ENCODE peak calls at places on chromosomes 2 and 18, in nine cellular contexts. X is A549, Z is GM12878, C is HCT116, U is HepG2, M is K562, G is GM23338, R is SK-N-SH, Q is Panc1. A is an unnamed sample.

GRCh38 chr18:4433762-4434161 is 21.3 kb downstream of the DLGAP1 start:
- DNase-seq in X (no peak), Z (no peak), C (no peak), U (no peak), M (no peak), G (peak), R (no peak), Q (no peak), A (no peak)

GRCh38 chr2:2574401-2575184 is 243.5 kb upstream of the MYT1L start:
- DNase-seq in X (no peak), Z (no peak), C (no peak), U (no peak), M (no peak), G (no peak), R (no peak), Q (no peak), A (no peak)

GRCh38 chr2:38981670-38982357 is 92.1 kb downstream of the ARHGEF33 start:
- DNase-seq in X (no peak), Z (no peak), C (no peak), U (peak), M (no peak), G (no peak), R (no peak), Q (no peak), A (no peak)

GRCh38 chr2:172560721-172561120 is 4.8 kb downstream of the PDK1 start:
- DNase-seq in X (no peak), Z (no peak), C (no peak), U (no peak), M (no peak), G (no peak), R (no peak), Q (no peak), A (no peak)

GRCh38 chr2:181104512-181105121 is 124.2 kb downstream of the UBE2E3 start:
- DNase-seq in X (peak), Z (no peak), C (peak), U (peak), M (no peak), G (peak), R (peak), Q (peak), A (peak)

GRCh38 chr2:75729861-75730260 is 19.1 kb upstream of the GCFC2 start:
- DNase-seq in X (peak), Z (no peak), C (no peak), U (peak), M (no peak), G (peak), R (peak), Q (no peak), A (no peak)

GRCh38 chr2:54680397-54681032 is 42.9 kb upstream of the EML6 start:
- DNase-seq in X (no peak), Z (peak), C (no peak), U (no peak), M (no peak), G (no peak), R (no peak), Q (no peak), A (no peak)

GRCh38 chr2:167196461-167197252 is 308.4 kb downstream of the XIRP2 start:
- DNase-seq in X (no peak), Z (no peak), C (no peak), U (no peak), M (no peak), G (no peak), R (peak), Q (no peak), A (no peak)

GRCh38 chr2:100407600-100407999 is 9.9 kb downstream of the CHST10 start:
- DNase-seq in X (no peak), Z (no peak), C (no peak), U (no peak), M (no peak), G (no peak), R (no peak), Q (no peak), A (no peak)

GRCh38 chr18:9148239-9148552 is 11.6 kb downstream of the ANKRD12 start:
- DNase-seq in X (no peak), Z (no peak), C (no peak), U (no peak), M (no peak), G (no peak), R (no peak), Q (no peak), A (no peak)

GRCh38 chr2:52467189-52467588 is 1300.4 kb upstream of the CHAC2 start:
- DNase-seq in X (no peak), Z (no peak), C (no peak), U (no peak), M (no peak), G (no peak), R (no peak), Q (no peak), A (no peak)

GRCh38 chr2:32847734-32848133 is 99.0 kb upstream of the LTBP1 start:
- DNase-seq in X (no peak), Z (no peak), C (no peak), U (no peak), M (no peak), G (no peak), R (no peak), Q (no peak), A (no peak)

GRCh38 chr2:12717191-12717987 is 653 bp downstream of the TRIB2 start:
- DNase-seq in X (peak), Z (no peak), C (no peak), U (no peak), M (peak), G (peak), R (peak), Q (no peak), A (peak)

GRCh38 chr18:48539406-48540328 is 836 bp downstream of the CTIF start:
- DNase-seq in X (peak), Z (no peak), C (no peak), U (no peak), M (peak), G (peak), R (peak), Q (no peak), A (peak)

GRCh38 chr2:238053195-238053776 is 7.5 kb upstream of the SCLY start:
- DNase-seq in X (no peak), Z (no peak), C (no peak), U (no peak), M (no peak), G (no peak), R (no peak), Q (no peak), A (no peak)

GRCh38 chr2:219506802-219507554 is 7.3 kb upstream of the ASIC4 start:
- DNase-seq in X (no peak), Z (no peak), C (no peak), U (no peak), M (no peak), G (peak), R (peak), Q (no peak), A (no peak)

GRCh38 chr2:236498369-236498768 is 71.3 kb upstream of the ACKR3 start:
- DNase-seq in X (no peak), Z (no peak), C (no peak), U (no peak), M (no peak), G (peak), R (no peak), Q (no peak), A (no peak)

GRCh38 chr2:68938938-68939337 is 13.8 kb downstream of the GKN2 start:
- DNase-seq in X (no peak), Z (no peak), C (no peak), U (no peak), M (no peak), G (no peak), R (no peak), Q (no peak), A (no peak)

GRCh38 chr2:68937346-68938055 is 15.2 kb downstream of the GKN2 start:
- DNase-seq in X (no peak), Z (no peak), C (no peak), U (no peak), M (no peak), G (no peak), R (no peak), Q (no peak), A (no peak)

GRCh38 chr2:68936462-68936861 is 16.2 kb downstream of the GKN2 start:
- DNase-seq in X (no peak), Z (no peak), C (no peak), U (no peak), M (no peak), G (no peak), R (no peak), Q (no peak), A (no peak)

GRCh38 chr2:68935471-68935870 is 17.2 kb downstream of the GKN2 start:
- DNase-seq in X (no peak), Z (no peak), C (no peak), U (no peak), M (no peak), G (no peak), R (no peak), Q (no peak), A (no peak)

GRCh38 chr2:68936889-68937288 is 15.8 kb downstream of the GKN2 start:
- DNase-seq in X (no peak), Z (no peak), C (no peak), U (no peak), M (no peak), G (no peak), R (no peak), Q (no peak), A (no peak)
- TF ChIP-seq REST in X (no peak), Z (no peak), C (no peak), U (no peak), M (no peak), G (no peak), R (no peak), Q (no peak), A (no peak)

GRCh38 chr2:28392297-28393114 is at the start of gene FOSL2:
- DNase-seq in X (peak), Z (peak), C (peak), U (peak), M (peak), G (peak), R (peak), Q (peak), A (peak)
- TF ChIP-seq CTCF in X (no peak), Z (no peak), C (no peak), U (peak), M (no peak), G (no peak), R (no peak), Q (peak), A (no peak)

DNA sequence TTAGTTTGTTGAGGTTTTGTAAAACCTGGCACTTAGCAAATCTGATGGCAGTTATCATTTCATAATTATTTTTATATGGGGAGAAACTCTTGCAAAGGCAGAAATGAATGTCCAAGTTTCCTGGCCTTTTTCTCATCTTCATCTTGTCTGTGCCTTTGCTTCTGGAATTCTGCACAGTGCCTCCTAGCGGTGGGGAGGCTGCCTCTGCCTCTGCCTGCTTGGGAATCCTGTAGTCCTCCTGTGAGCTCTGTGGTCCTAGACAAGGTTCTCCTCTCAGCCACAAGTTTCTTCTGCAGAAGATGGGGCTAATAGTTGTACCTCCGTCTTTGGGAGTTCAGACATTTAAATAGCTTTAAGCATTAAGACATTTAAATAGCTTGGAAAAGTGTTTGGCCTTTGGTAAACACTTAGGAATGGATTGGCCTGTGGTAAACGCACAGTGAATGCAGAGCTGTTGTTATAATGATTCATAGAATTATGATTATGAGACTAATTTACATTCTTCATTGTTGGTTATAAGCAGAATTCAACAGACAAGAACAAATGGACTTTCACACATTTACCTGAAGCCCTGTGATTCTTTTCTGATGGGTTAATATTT is 101.2 kb downstream of the ZNF236 start:
- DNase-seq in X (peak), Z (no peak), C (peak), U (peak), M (peak), G (peak), R (peak), Q (peak), A (peak)
- TF ChIP-seq REST in X (no peak), Z (no peak), C (no peak), U (no peak), M (no peak), G (no peak), R (no peak), Q (no peak), A (no peak)

DNA sequence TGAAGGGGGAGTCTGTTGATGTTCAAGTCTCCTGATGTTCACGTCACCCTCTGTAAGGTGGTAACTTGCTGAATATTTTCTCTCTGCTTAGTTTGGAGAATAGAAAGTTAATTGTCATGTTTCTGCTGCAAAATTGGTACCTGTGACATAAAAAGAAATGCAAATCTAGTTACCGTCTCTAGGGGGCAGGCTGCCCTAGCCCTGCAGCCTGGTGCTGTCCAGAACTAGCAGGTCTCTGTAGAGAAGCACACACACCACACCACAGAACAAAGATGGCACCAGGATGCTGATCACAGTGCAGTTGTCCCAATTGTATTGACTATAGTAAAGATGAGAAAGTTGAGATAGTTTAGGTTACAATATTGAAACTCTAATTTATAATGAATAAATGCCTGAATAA is 47.0 kb downstream of the SLC9A4 start:
- DNase-seq in X (peak), Z (no peak), C (peak), U (peak), M (peak), G (peak), R (peak), Q (no peak), A (peak)
- TF ChIP-seq CTCF in X (peak), Z (peak), C (peak), U (peak), M (peak), G (peak), R (peak), Q (peak), A (peak)

GRCh38 chr2:23709311-23709710 is 217.6 kb downstream of the ATAD2B start:
- DNase-seq in X (no peak), Z (no peak), C (no peak), U (no peak), M (no peak), G (no peak), R (no peak), Q (no peak), A (no peak)

GRCh38 chr2:23712756-23713151 is 214.2 kb downstream of the ATAD2B start:
- DNase-seq in X (no peak), Z (no peak), C (no peak), U (no peak), M (no peak), G (no peak), R (no peak), Q (no peak), A (no peak)

GRCh38 chr2:23711979-23712755 is 214.8 kb downstream of the ATAD2B start:
- DNase-seq in X (no peak), Z (no peak), C (no peak), U (no peak), M (no peak), G (peak), R (no peak), Q (no peak), A (no peak)

GRCh38 chr2:23708771-23709170 is 218.2 kb downstream of the ATAD2B start:
- DNase-seq in X (no peak), Z (no peak), C (no peak), U (no peak), M (no peak), G (no peak), R (no peak), Q (no peak), A (no peak)

DNA sequence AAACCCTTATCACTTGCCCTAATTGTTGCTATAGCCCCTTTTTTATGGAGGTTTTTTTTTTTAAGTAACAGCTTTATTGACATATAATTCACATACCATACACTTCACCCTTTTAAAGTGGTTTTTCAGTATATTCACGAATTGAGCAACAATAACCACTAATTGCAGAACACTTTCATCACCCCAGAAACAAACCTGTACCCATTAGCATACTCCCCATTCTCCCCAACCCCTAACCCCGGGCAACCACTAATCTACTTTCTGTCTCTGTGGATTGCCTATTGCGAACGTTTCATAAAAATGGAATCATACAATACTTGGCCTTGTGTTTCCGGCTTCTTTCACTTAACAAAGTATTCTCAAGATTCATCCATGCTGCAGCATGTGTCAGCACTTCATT is 213.6 kb downstream of the ATAD2B start:
- DNase-seq in X (no peak), Z (no peak), C (no peak), U (no peak), M (no peak), G (no peak), R (no peak), Q (no peak), A (peak)
- TF ChIP-seq REST in X (no peak), Z (no peak), C (no peak), U (no peak), M (no peak), G (no peak), R (no peak), Q (no peak), A (no peak)

GRCh38 chr2:6909431-6910385 is 7.5 kb upstream of the RNF144A start:
- DNase-seq in X (no peak), Z (peak), C (no peak), U (no peak), M (no peak), G (no peak), R (no peak), Q (no peak), A (no peak)
- TF ChIP-seq CTCF in X (no peak), Z (no peak), C (no peak), U (no peak), M (no peak), G (no peak), R (no peak), Q (no peak), A (no peak)

DNA sequence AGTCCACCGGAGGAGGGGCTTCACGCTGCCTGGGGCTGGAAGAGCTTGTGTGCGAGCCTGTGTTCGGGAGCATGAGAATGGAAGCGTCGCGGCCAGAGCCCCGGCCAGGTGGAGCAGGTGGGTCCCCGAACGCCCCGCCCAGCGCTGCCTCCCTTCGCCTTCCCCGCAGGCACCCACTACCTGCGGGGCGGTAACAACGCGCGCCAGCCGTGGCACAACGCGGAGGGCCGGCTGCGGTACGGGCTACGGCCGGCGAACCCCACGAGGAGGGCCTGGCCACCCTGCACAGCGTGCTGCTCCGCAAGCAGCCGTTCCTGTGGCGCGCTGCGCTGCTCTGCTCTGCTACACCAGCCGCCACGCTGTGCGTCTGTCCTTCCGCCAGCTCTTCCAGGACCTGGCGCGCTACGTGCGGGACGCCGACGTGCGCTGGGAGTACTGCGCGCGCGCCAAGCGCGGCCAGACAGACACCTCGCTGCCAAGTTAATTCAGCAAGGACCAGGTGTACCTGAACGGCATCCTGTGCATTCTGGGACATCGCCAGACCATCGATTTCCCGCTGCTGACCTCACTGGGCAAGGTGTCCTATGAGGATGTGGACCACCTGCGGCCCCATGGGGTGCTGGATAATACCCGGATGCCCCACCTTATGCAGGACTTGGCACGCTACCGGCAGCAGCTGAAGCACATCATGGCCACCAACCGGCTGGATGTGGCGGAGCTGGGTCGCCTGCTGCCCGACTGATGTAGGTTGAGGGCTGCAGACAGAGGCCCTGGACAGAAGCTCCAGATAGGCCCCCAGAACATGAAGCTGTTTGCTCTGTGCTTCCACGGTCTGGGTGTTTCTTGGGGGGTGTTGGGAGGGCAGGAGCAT is 200.6 kb downstream of the NAPG start:
- DNase-seq in X (no peak), Z (no peak), C (no peak), U (no peak), M (no peak), G (no peak), R (no peak), Q (no peak), A (no peak)
- TF ChIP-seq REST in X (no peak), Z (no peak), C (no peak), U (no peak), M (no peak), G (no peak), R (no peak), Q (no peak), A (no peak)

GRCh38 chr2:119721043-119721442 is 38.7 kb upstream of the PTPN4 start:
- DNase-seq in X (no peak), Z (no peak), C (no peak), U (no peak), M (no peak), G (no peak), R (no peak), Q (no peak), A (no peak)

GRCh38 chr2:119723121-119723635 is 36.5 kb upstream of the PTPN4 start:
- DNase-seq in X (no peak), Z (no peak), C (no peak), U (no peak), M (no peak), G (no peak), R (no peak), Q (no peak), A (no peak)

GRCh38 chr2:119721904-119722303 is 37.8 kb upstream of the PTPN4 start:
- DNase-seq in X (no peak), Z (no peak), C (no peak), U (peak), M (no peak), G (no peak), R (no peak), Q (no peak), A (no peak)

GRCh38 chr2:119719261-119719627 is 40.2 kb downstream of the TMEM177 start:
- DNase-seq in X (no peak), Z (no peak), C (no peak), U (no peak), M (no peak), G (no peak), R (no peak), Q (no peak), A (no peak)

GRCh38 chr2:119721462-119721861 is 38.3 kb upstream of the PTPN4 start:
- DNase-seq in X (no peak), Z (no peak), C (no peak), U (peak), M (no peak), G (peak), R (no peak), Q (no peak), A (no peak)
- TF ChIP-seq CTCF in X (no peak), Z (no peak), C (no peak), U (peak), M (no peak), G (peak), R (no peak), Q (no peak), A (no peak)

A was measured in HL-60.